ENCODE peak calls at places on chromosome 1, in ten cellular contexts. C, X, V, I, N, S, D, E, Q and F are unnamed samples.

GRCh38 chr1:52523376-52523775 is 29.5 kb downstream of the TUT4 start:
- DNase-seq in Q (no peak), X (no peak), V (no peak), I (no peak), D (no peak), S (no peak), C (no peak), N (no peak), E (no peak), F (no peak)

GRCh38 chr1:3071507-3072177 is 2.6 kb downstream of the PRDM16 start:
- DNase-seq in D (no peak), N (peak), V (no peak), Q (no peak), X (no peak), C (no peak), S (no peak), E (no peak), I (no peak), F (no peak)

GRCh38 chr1:201764166-201764565 is 64.8 kb upstream of the IPO9 start:
- DNase-seq in C (no peak), D (no peak), X (no peak), Q (no peak), V (no peak), E (no peak), I (no peak), S (no peak), N (no peak), F (no peak)

GRCh38 chr1:3409737-3410434 is 44.6 kb upstream of the ARHGEF16 start:
- DNase-seq in Q (peak), D (peak), C (peak), N (peak), S (no peak), X (peak), E (no peak), V (no peak), I (peak), F (no peak)

GRCh38 chr1:170230323-170230722 is 84.6 kb downstream of the NTMT2 start:
- DNase-seq in V (no peak), C (no peak), X (no peak), S (no peak), N (no peak), Q (no peak), E (no peak), D (no peak), I (no peak), F (no peak)

GRCh38 chr1:227298532-227299174 is 19.6 kb downstream of the CDC42BPA start:
- DNase-seq in S (no peak), Q (no peak), I (no peak), C (no peak), N (no peak), X (no peak), E (no peak), D (no peak), V (no peak), F (no peak)

GRCh38 chr1:244118087-244118761 is 67.1 kb downstream of the ZBTB18 start:
- DNase-seq in Q (no peak), X (no peak), I (no peak), E (no peak), N (no peak), S (no peak), C (no peak), V (no peak), D (no peak), F (no peak)

GRCh38 chr1:236502579-236502971 is 21.2 kb upstream of the LGALS8 start:
- DNase-seq in X (no peak), Q (no peak), V (no peak), S (no peak), C (peak), N (no peak), D (no peak), I (peak), E (no peak), F (no peak)

GRCh38 chr1:54404939-54405880 is 984 bp downstream of the SSBP3 start:
- DNase-seq in X (no peak), E (no peak), D (no peak), V (no peak), N (peak), C (peak), I (no peak), Q (peak), S (no peak), F (no peak)

GRCh38 chr1:181155339-181155738 is 66.8 kb downstream of the IER5 start:
- DNase-seq in N (no peak), S (no peak), Q (no peak), D (no peak), C (no peak), V (no peak), X (no peak), I (no peak), E (no peak), F (no peak)

GRCh38 chr1:151491641-151492040 is 19.5 kb upstream of the CGN start:
- DNase-seq in V (no peak), X (no peak), Q (no peak), C (no peak), D (no peak), N (no peak), S (no peak), E (no peak), I (no peak), F (no peak)

GRCh38 chr1:119351997-119352396 is 16.6 kb upstream of the HAO2 start:
- DNase-seq in D (no peak), V (no peak), C (no peak), Q (no peak), I (no peak), E (no peak), S (no peak), X (no peak), N (no peak), F (no peak)